ENCODE peak calls at places on chromosome 20, in six cellular contexts. V, S, J, O, W and G are unnamed samples.

GRCh38 chr20:60851826-60852704 is 400.0 kb upstream of the CDH4 start:
- DNase-seq in S (no peak), V (no peak), W (peak; percentile 19), O (no peak), J (no peak), G (no peak)

GRCh38 chr20:13800728-13801134 is 15.9 kb downstream of the NDUFAF5 start:
- DNase-seq in O (no peak), S (no peak), V (no peak), J (peak; percentile 98), W (peak; percentile 80), G (no peak)

GRCh38 chr20:6122873-6123649 is at the start of gene FERMT1:
- DNase-seq in S (no peak), O (no peak), W (peak; percentile 83), J (peak; percentile 65), V (peak; percentile 78), G (peak; percentile 71)

GRCh38 chr20:61808497-61808896 is 257.2 kb downstream of the TAF4 start:
- DNase-seq in V (no peak), O (no peak), J (no peak), S (no peak), W (no peak), G (no peak)

GRCh38 chr20:63290136-63290676 is 2.8 kb upstream of the COL20A1 start:
- DNase-seq in S (no peak), J (no peak), V (no peak), O (no peak), W (no peak), G (no peak)

GRCh38 chr20:10338781-10339180 is 95.2 kb downstream of the MKKS start:
- DNase-seq in W (no peak), S (no peak), O (no peak), V (no peak), J (peak; percentile 59), G (no peak)

GRCh38 chr20:32484221-32485125 is 100.7 kb downstream of the NOL4L start:
- DNase-seq in O (peak; percentile 78), W (peak; percentile 11), J (no peak), S (peak; percentile 28), V (no peak), G (no peak)

GRCh38 chr20:4973330-4974097 is 27.8 kb downstream of the SLC23A2 start:
- DNase-seq in S (no peak), J (peak; percentile 87), V (no peak), W (peak; percentile 82), O (peak; percentile 72), G (no peak)

GRCh38 chr20:35055445-35056276 is 36.9 kb downstream of the TRPC4AP start:
- DNase-seq in W (no peak), V (no peak), O (no peak), J (peak; percentile 46), S (no peak), G (no peak)

GRCh38 chr20:62734881-62735280 is 26.2 kb downstream of the NTSR1 start:
- DNase-seq in W (no peak), S (no peak), J (no peak), O (peak; percentile 53), V (no peak), G (no peak)

GRCh38 chr20:36645998-36646397 is at the start of gene SLA2:
- DNase-seq in S (peak; percentile 55), O (peak; percentile 86), W (no peak), V (no peak), J (no peak), G (no peak)

GRCh38 chr20:60466683-60467022 is 508.4 kb downstream of the CDH26 start:
- DNase-seq in W (no peak), V (no peak), S (no peak), J (no peak), O (no peak), G (no peak)

GRCh38 chr20:13035399-13036173 is 26.8 kb downstream of the SPTLC3 start:
- DNase-seq in V (no peak), W (no peak), J (no peak), O (no peak), S (no peak), G (no peak)

GRCh38 chr20:59955131-59955796 is 3.0 kb upstream of the CDH26 start:
- DNase-seq in V (peak; percentile 12), O (no peak), S (no peak), W (no peak), J (peak; percentile 35), G (peak; percentile 42)

GRCh38 chr20:48793776-48794175 is 34.0 kb downstream of the PREX1 start:
- DNase-seq in V (no peak), J (no peak), O (no peak), W (no peak), S (no peak), G (no peak)

GRCh38 chr20:19816386-19816785 is 58.3 kb downstream of the RIN2 start:
- DNase-seq in O (no peak), J (no peak), W (no peak), S (no peak), V (no peak), G (no peak)

GRCh38 chr20:7490288-7490687 is 450.0 kb downstream of the HAO1 start:
- DNase-seq in W (no peak), V (no peak), S (no peak), O (no peak), J (no peak), G (no peak)

GRCh38 chr20:54643761-54644160 is 168.4 kb downstream of the DOK5 start:
- DNase-seq in J (peak; percentile 75), O (no peak), S (no peak), W (peak; percentile 76), V (no peak), G (no peak)

GRCh38 chr20:64115171-64115911 is 8.0 kb upstream of the NPBWR2 start:
- DNase-seq in O (peak; percentile 51), J (no peak), V (no peak), W (no peak), S (no peak), G (no peak)

GRCh38 chr20:32418376-32418775 is 60.2 kb downstream of the ASXL1 start:
- DNase-seq in V (no peak), W (no peak), S (no peak), O (no peak), J (peak; percentile 4), G (no peak)

GRCh38 chr20:46342451-46343357 is 34.4 kb upstream of the CDH22 start:
- DNase-seq in J (no peak), O (no peak), W (no peak), S (no peak), V (no peak), G (no peak)

GRCh38 chr20:40749985-40750506 is 61.0 kb upstream of the MAFB start:
- DNase-seq in J (no peak), V (no peak), O (no peak), S (no peak), W (no peak), G (no peak)

GRCh38 chr20:49381558-49382493 is 100.6 kb downstream of the KCNB1 start:
- DNase-seq in O (no peak), S (no peak), V (peak; percentile 33), J (peak; percentile 42), W (peak; percentile 66), G (no peak)

GRCh38 chr20:60966031-60966430 is 286.0 kb upstream of the CDH4 start:
- DNase-seq in O (no peak), J (no peak), S (no peak), V (no peak), W (no peak), G (no peak)

GRCh38 chr20:48754269-48754668 is 73.5 kb downstream of the PREX1 start:
- DNase-seq in V (no peak), W (no peak), O (no peak), S (no peak), J (no peak), G (no peak)

GRCh38 chr20:48205786-48206185 is 420.5 kb upstream of the SULF2 start:
- DNase-seq in V (no peak), S (no peak), W (no peak), J (no peak), O (no peak), G (no peak)

GRCh38 chr20:32682508-32682987 is 8.8 kb upstream of the C20orf203 start:
- DNase-seq in S (no peak), J (no peak), V (no peak), O (no peak), W (no peak), G (no peak)

GRCh38 chr20:31594558-31595379 is 10.3 kb upstream of the ID1 start:
- DNase-seq in V (no peak), J (no peak), O (no peak), S (no peak), W (no peak), G (no peak)